ENCODE peak calls at places on chromosomes 5 and 9, in nine cellular contexts. M, Z, A, S, U, V, B, H and C are unnamed samples.

GRCh38 chr5:31854625-31855526 is 215.9 kb downstream of the PDZD2 start:
- DNase-seq in M (no peak), Z (no peak), A (peak; percentile 17), S (no peak), U (peak; percentile 42), V (no peak), B (no peak), H (peak; percentile 7), C (peak; percentile 8)

GRCh38 chr5:88502179-88503064 is 233.8 kb upstream of the TMEM161B start:
- DNase-seq in M (peak; percentile 55), Z (no peak), A (no peak), S (no peak), U (no peak), V (no peak), B (no peak), H (peak; percentile 14), C (peak; percentile 18)

GRCh38 chr5:53578854-53579253 is 18.4 kb downstream of the NDUFS4 start:
- DNase-seq in M (no peak), Z (no peak), A (no peak), S (no peak), U (no peak), V (no peak), B (no peak), H (no peak), C (no peak)

GRCh38 chr9:136231478-136232297 is 13.9 kb downstream of the QSOX2 start:
- DNase-seq in M (no peak), Z (no peak), A (no peak), S (no peak), U (no peak), V (peak; percentile 14), B (no peak), H (no peak), C (no peak)

GRCh38 chr9:80932181-80932580 is 757.2 kb downstream of the TLE1 start:
- DNase-seq in M (no peak), Z (no peak), A (no peak), S (peak; percentile 9), U (no peak), V (no peak), B (no peak), H (no peak), C (no peak)

GRCh38 chr9:114696814-114697544 is 15.0 kb upstream of the TEX48 start:
- DNase-seq in M (no peak), Z (no peak), A (no peak), S (peak; percentile 62), U (no peak), V (no peak), B (peak; percentile 53), H (peak; percentile 16), C (no peak)

GRCh38 chr5:34656700-34657549 is 797 bp downstream of the RAI14 start:
- DNase-seq in M (no peak), Z (peak; percentile 25), A (peak; percentile 14), S (no peak), U (peak; percentile 52), V (no peak), B (no peak), H (peak; percentile 17), C (peak; percentile 30)

GRCh38 chr9:37144762-37145161 is 24.4 kb downstream of the ZCCHC7 start:
- DNase-seq in M (no peak), Z (no peak), A (no peak), S (peak; percentile 38), U (no peak), V (no peak), B (peak; percentile 42), H (no peak), C (peak; percentile 68)

GRCh38 chr5:174614500-174615135 is 109.8 kb upstream of the MSX2 start:
- DNase-seq in M (no peak), Z (no peak), A (no peak), S (no peak), U (no peak), V (no peak), B (no peak), H (no peak), C (no peak)

GRCh38 chr5:5705010-5705409 is 282.5 kb downstream of the ICE1 start:
- DNase-seq in M (no peak), Z (no peak), A (no peak), S (no peak), U (no peak), V (no peak), B (no peak), H (no peak), C (no peak)

GRCh38 chr9:93699650-93700049 is 123.3 kb downstream of the PHF2 start:
- DNase-seq in M (no peak), Z (no peak), A (no peak), S (no peak), U (no peak), V (no peak), B (no peak), H (no peak), C (no peak)

GRCh38 chr5:77974576-77974975 is 198.4 kb upstream of the TBCA start:
- DNase-seq in M (no peak), Z (no peak), A (no peak), S (no peak), U (no peak), V (no peak), B (no peak), H (no peak), C (no peak)

DNA sequence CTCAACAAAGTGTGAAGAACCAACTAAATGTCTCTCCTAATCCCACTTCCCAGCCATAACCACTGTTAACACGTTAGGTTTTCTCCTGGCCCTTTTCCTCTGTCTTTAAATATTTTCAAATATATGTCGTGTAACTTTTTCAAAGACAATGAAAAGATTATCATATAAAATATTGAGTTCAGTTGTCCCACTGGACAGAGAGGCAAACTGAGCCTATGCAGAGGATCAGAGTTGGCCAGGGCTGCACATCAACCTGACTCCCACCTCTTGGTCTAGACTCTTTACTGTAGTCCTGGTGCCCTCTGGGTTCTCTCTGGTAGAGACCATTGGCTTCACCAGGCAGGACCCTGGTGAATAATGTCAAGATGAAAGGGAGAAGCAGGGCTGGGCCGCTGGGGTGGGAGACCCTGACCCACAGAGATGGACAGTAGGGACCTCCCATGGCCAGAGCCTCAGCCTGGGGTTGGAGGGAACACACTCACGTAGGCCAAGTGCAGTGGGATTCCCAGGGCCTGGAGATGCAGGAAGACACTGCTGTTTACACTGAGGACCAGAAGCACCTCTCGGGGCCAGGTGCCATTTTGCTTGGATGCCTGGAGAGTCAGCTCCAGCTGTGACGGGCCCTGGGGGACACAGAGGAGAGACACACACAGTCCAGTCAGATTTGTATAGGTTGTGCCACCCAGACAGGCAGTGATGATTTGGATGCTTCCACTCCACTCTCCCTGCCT is 25.1 kb downstream of the ENG start:
- DNase-seq in M (no peak), Z (no peak), A (no peak), S (no peak), U (no peak), V (no peak), B (no peak), H (no peak), C (no peak)
- H3K4me3 ChIP-seq in M (no peak overlapping the region), Z (no peak overlapping the region), A (no peak overlapping the region), S (no peak overlapping the region), U (no peak overlapping the region), V (no peak overlapping the region), B (no peak overlapping the region), H (no peak overlapping the region), C (no peak overlapping the region)

GRCh38 chr9:134441227-134442086 is 115.2 kb downstream of the RXRA start:
- DNase-seq in M (no peak), Z (no peak), A (no peak), S (no peak), U (no peak), V (no peak), B (no peak), H (no peak), C (no peak)
- H3K4me3 ChIP-seq in M (no peak overlapping the region), Z (no peak overlapping the region), A (no peak overlapping the region), S (no peak overlapping the region), U (no peak overlapping the region), V (no peak overlapping the region), B (no peak overlapping the region), H (no peak overlapping the region), C (no peak overlapping the region)

DNA sequence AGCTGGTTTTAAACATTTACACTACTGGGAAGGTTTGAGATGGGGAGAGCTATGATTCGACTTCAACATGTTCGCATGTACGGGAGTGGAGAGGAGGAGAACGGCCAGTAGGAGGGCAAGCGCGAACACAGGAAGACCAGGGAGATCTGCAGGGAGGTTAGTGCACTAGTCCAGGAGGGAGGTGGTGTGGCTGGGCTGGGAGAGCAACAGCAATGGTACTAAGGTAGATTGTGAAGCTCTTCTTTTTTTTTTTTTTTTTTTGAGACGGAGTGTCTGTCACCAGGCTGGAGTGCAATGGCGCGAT is 16.6 kb downstream of the IER5L start:
- DNase-seq in M (no peak), Z (no peak), A (no peak), S (no peak), U (no peak), V (no peak), B (no peak), H (no peak), C (no peak)
- H3K4me3 ChIP-seq in M (no peak overlapping the region), Z (no peak overlapping the region), A (no peak overlapping the region), S (no peak overlapping the region), U (no peak overlapping the region), V (no peak overlapping the region), B (no peak overlapping the region), H (no peak overlapping the region), C (no peak overlapping the region)

DNA sequence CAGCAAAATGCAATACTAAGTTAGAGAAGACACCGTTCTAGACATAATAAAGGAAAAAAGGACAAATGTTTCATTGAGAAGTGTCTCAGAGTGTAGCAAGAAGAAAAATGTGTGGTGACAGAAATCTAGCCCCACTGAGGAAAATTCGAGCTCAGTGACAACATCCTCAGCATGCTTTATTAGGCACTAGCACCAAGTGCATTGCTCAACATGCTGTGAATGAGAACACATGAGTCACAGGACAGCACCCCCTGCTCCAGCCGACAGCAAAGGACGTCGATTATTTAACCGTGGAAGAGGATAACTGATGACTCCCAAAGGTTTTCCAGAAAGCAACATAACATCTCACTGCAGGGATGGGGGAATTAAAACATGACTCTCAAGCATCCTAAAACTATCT is 182.7 kb downstream of the GNAQ start:
- DNase-seq in M (no peak), Z (no peak), A (no peak), S (peak; percentile 91), U (no peak), V (no peak), B (peak; percentile 95), H (peak; percentile 88), C (peak; percentile 80)
- H3K4me3 ChIP-seq in M (no peak overlapping the region), Z (no peak overlapping the region), A (no peak overlapping the region), S (no peak overlapping the region), U (no peak overlapping the region), V (no peak overlapping the region), B (no peak overlapping the region), H (no peak overlapping the region), C (no peak overlapping the region)